ENCODE peak calls at places on chromosomes 11 and 22, in eight cellular contexts. A, Z, B, R, W, C, M and D are unnamed samples.
A peak's percentile ranks its signal among the peaks of the same experiment; 100 is the strongest.

GRCh38 chr11:8871283-8871775 is 39.7 kb upstream of the AKIP1 start:
- DNase-seq in A (peak; percentile 83), Z (peak; percentile 90), B (peak; percentile 93), R (peak; percentile 87), W (peak; percentile 86), C (no peak), M (peak; percentile 50), D (peak; percentile 77)

GRCh38 chr11:7630002-7630401 is 43.3 kb downstream of the CYB5R2 start:
- DNase-seq in A (no peak), Z (no peak), B (no peak), R (no peak), W (peak; percentile 48), C (no peak), M (no peak), D (no peak)

GRCh38 chr11:65429724-65430405 is 7.3 kb downstream of the NEAT1 start:
- DNase-seq in A (peak; percentile 82), Z (peak; percentile 76), B (peak; percentile 79), R (no peak), W (peak; percentile 64), C (peak; percentile 89), M (peak; percentile 78), D (peak; percentile 87)

GRCh38 chr22:30129636-30130035 is 49.4 kb downstream of the HORMAD2 start:
- DNase-seq in A (no peak), Z (no peak), B (no peak), R (no peak), W (no peak), C (no peak), M (no peak), D (no peak)

GRCh38 chr11:27506200-27507182 is at the start of gene LIN7C:
- DNase-seq in A (peak; percentile 96), Z (peak; percentile 98), B (peak; percentile 90), R (peak; percentile 98), W (peak; percentile 98), C (peak; percentile 90), M (peak; percentile 97), D (peak; percentile 98)

GRCh38 chr22:21000987-21001600 is 824 bp downstream of the THAP7 start:
- DNase-seq in A (no peak), Z (no peak), B (no peak), R (no peak), W (no peak), C (peak; percentile 90), M (no peak), D (no peak)

GRCh38 chr11:62832346-62833234 is at the start of gene TEX54:
- DNase-seq in A (peak; percentile 67), Z (peak; percentile 65), B (peak; percentile 20), R (no peak), W (peak; percentile 61), C (peak; percentile 86), M (peak; percentile 50), D (peak; percentile 80)

GRCh38 chr22:20109411-20110358 is 6.2 kb upstream of the RANBP1 start:
- DNase-seq in A (no peak), Z (no peak), B (no peak), R (no peak), W (no peak), C (peak; percentile 85), M (no peak), D (no peak)

GRCh38 chr11:93645938-93646337 is 15.5 kb upstream of the CEP295 start:
- DNase-seq in A (no peak), Z (no peak), B (no peak), R (no peak), W (no peak), C (no peak), M (no peak), D (no peak)

GRCh38 chr22:50303848-50304527 is 3.5 kb downstream of the PLXNB2 start:
- DNase-seq in A (peak; percentile 66), Z (peak; percentile 83), B (no peak), R (peak; percentile 33), W (no peak), C (peak; percentile 84), M (peak; percentile 47), D (no peak)

GRCh38 chr11:125301301-125301700 is 136.8 kb downstream of the PKNOX2 start:
- DNase-seq in A (no peak), Z (no peak), B (no peak), R (no peak), W (peak; percentile 50), C (no peak), M (no peak), D (no peak)

GRCh38 chr22:25350551-25350971 is 131.1 kb downstream of the CRYBB2 start:
- DNase-seq in A (no peak), Z (no peak), B (no peak), R (no peak), W (no peak), C (peak; percentile 73), M (no peak), D (peak; percentile 33)

GRCh38 chr11:74634537-74634936 is 42.2 kb downstream of the POLD3 start:
- DNase-seq in A (no peak), Z (peak; percentile 38), B (peak; percentile 65), R (no peak), W (no peak), C (no peak), M (no peak), D (no peak)

GRCh38 chr11:33329705-33330329 is 72.6 kb downstream of the HIPK3 start:
- DNase-seq in A (no peak), Z (peak; percentile 69), B (peak; percentile 62), R (peak; percentile 44), W (peak; percentile 53), C (no peak), M (peak; percentile 50), D (no peak)

DNA sequence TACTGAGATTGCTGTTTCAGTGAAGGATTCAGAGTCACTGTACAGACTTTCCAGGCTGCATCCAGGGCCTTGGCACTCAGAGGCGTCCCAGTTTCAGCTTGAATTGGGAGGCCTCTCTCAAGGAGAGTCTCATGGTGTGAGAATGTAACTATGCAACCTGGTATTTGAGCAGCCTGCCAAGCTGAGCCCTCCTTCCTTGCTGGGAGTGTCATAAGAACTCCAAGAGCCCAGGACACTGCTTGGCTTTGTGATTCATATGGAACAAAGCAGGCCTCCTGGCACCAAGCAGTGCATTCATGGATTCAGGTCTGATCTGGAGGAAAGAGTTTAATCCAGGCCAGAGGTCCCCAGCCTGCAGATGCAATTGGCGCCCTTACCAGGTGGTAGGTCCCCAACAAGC is 171.7 kb downstream of the DBX1 start:
- DNase-seq in A (peak; percentile 45), Z (peak; percentile 44), B (peak; percentile 97), R (peak; percentile 64), W (peak; percentile 16), C (no peak), M (no peak), D (no peak)
- H3K27ac ChIP-seq in A (no peak overlapping the region), Z (peak overlapping the region; percentile 83), B (peak overlapping the region; percentile 15), R (no peak overlapping the region), W (no peak overlapping the region), C (no peak overlapping the region), M (no peak overlapping the region), D (no peak overlapping the region)

GRCh38 chr22:38756631-38757463 is 1.0 kb upstream of the SUN2 start:
- DNase-seq in A (no peak), Z (no peak), B (peak; percentile 9), R (no peak), W (no peak), C (no peak), M (peak; percentile 37), D (no peak)
- H3K4me3 ChIP-seq in A (no peak overlapping the region), Z (peak overlapping the region; percentile 91), B (peak overlapping the region; percentile 52), R (peak overlapping the region; percentile 95), W (peak overlapping the region; percentile 72), C (no peak overlapping the region), M (peak overlapping the region; percentile 52), D (peak overlapping the region; percentile 94)

GRCh38 chr22:36453266-36453607 is 28.2 kb downstream of the TXN2 start:
- DNase-seq in A (no peak), Z (no peak), B (no peak), R (no peak), W (no peak), C (no peak), M (no peak), D (no peak)

GRCh38 chr22:36456459-36456835 is 25.0 kb downstream of the TXN2 start:
- DNase-seq in A (no peak), Z (peak; percentile 2), B (no peak), R (no peak), W (no peak), C (no peak), M (no peak), D (no peak)

GRCh38 chr22:36455571-36456458 is 25.6 kb downstream of the TXN2 start:
- DNase-seq in A (no peak), Z (peak; percentile 27), B (no peak), R (no peak), W (no peak), C (no peak), M (peak; percentile 55), D (no peak)

GRCh38 chr22:36453855-36454378 is 27.5 kb downstream of the TXN2 start:
- DNase-seq in A (no peak), Z (no peak), B (no peak), R (no peak), W (no peak), C (no peak), M (no peak), D (no peak)

DNA sequence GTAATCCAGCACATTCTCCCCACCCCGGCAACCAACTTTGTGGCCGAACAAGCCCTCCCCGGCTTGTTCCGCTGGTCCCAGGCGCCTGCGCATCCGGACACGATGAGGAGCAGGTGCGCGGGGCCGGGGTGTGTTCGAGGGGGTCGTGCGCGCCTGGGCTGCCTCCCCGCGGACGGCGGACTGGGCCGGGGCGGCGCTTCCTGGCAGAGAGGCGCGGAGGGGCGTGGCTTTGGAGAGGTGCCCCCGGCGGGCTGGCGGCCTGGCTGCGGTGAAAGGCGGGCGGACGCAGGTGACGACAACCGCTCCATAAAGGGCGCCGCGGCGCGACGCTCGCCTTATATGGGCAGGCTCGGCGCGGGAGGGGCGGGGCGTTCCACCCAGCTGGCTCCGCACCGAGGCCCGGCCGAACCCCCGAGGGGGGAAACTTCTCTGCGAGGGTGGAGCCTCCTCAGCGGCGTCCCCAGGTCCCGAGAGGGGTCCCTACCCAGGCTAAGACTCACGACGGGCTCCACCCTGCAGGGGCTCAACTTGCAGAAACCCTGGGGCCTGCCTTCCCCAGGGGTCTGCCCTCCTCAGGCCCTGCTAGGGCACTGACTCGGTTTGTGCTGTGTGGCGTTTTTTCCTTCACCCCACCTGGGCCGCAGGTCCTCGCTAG is 26.4 kb downstream of the TXN2 start:
- DNase-seq in A (peak; percentile 95), Z (peak; percentile 98), B (peak; percentile 93), R (peak; percentile 99), W (peak; percentile 94), C (peak; percentile 99), M (peak; percentile 95), D (peak; percentile 94)
- TF ChIP-seq CTCF in A (no peak), Z (peak; percentile 5), B (no peak), R (no peak), W (no peak), C (no peak), M (no peak), D (no peak)

GRCh38 chr22:44683237-44683636 is 18.8 kb upstream of the PRR5 start:
- DNase-seq in A (no peak), Z (no peak), B (no peak), R (no peak), W (no peak), C (no peak), M (no peak), D (no peak)

GRCh38 chr22:44683881-44684280 is 18.1 kb upstream of the PRR5 start:
- DNase-seq in A (no peak), Z (no peak), B (no peak), R (no peak), W (no peak), C (no peak), M (no peak), D (no peak)

GRCh38 chr22:44682556-44683168 is 19.3 kb upstream of the PRR5 start:
- DNase-seq in A (no peak), Z (no peak), B (no peak), R (no peak), W (no peak), C (no peak), M (no peak), D (no peak)

GRCh38 chr22:44685384-44686056 is 16.5 kb upstream of the PRR5 start:
- DNase-seq in A (no peak), Z (peak; percentile 84), B (peak; percentile 60), R (peak; percentile 77), W (no peak), C (no peak), M (peak; percentile 36), D (no peak)

GRCh38 chr22:44684506-44685383 is 17.3 kb upstream of the PRR5 start:
- DNase-seq in A (peak; percentile 82), Z (peak; percentile 95), B (peak; percentile 86), R (peak; percentile 93), W (peak; percentile 87), C (no peak), M (peak; percentile 84), D (no peak)
- H3K27ac ChIP-seq in A (no peak overlapping the region), Z (peak overlapping the region; percentile 85), B (peak overlapping the region; percentile 29), R (no peak overlapping the region), W (no peak overlapping the region), C (no peak overlapping the region), M (no peak overlapping the region), D (peak overlapping the region; percentile 37)